ENCODE peak calls at places on chromosomes 11 and 22, in nine cellular contexts. O is Karpas-422; E is HFF-Myc; Y is CD8-positive, alpha-beta memory T cell; F is foreskin fibroblast; H is bronchial epithelial cell; I is SJSA1; V is gastrocnemius medialis; Q is K562. J is an unnamed sample.

GRCh38 chr22:21094911-21095772 is 49.4 kb downstream of the LRRC74B start:
- DNase-seq in O (no peak), E (no peak), Y (no peak), F (no peak), H (no peak), I (peak), V (no peak), Q (no peak), J (no peak)

GRCh38 chr11:110968348-110969062 is 256.3 kb upstream of the ARHGAP20 start:
- DNase-seq in O (no peak), E (no peak), Y (no peak), F (peak), H (no peak), I (no peak), V (no peak), Q (no peak), J (no peak)

GRCh38 chr11:113162590-113162961 is 151.8 kb upstream of the TTC12 start:
- DNase-seq in O (no peak), E (no peak), Y (no peak), F (no peak), H (no peak), I (peak), V (no peak), Q (peak), J (no peak)

GRCh38 chr11:116871248-116871647 is 33.8 kb upstream of the APOA1 start:
- DNase-seq in O (no peak), E (peak), Y (no peak), F (peak), H (peak), I (no peak), V (no peak), Q (no peak), J (no peak)

GRCh38 chr11:99952816-99953215 is 734.3 kb upstream of the ARHGAP42 start:
- DNase-seq in O (no peak), E (no peak), Y (no peak), F (no peak), H (peak), I (no peak), V (no peak), Q (no peak), J (no peak)

GRCh38 chr22:25130462-25130861 is 69.2 kb upstream of the CRYBB3 start:
- DNase-seq in O (no peak), E (no peak), Y (no peak), F (no peak), H (no peak), I (no peak), V (no peak), Q (no peak), J (no peak)

GRCh38 chr11:109421981-109422590 is at the start of gene C11orf87:
- DNase-seq in O (no peak), E (no peak), Y (no peak), F (peak), H (no peak), I (no peak), V (no peak), Q (no peak), J (no peak)

GRCh38 chr11:79007811-79008294 is 433.0 kb downstream of the TENM4 start:
- DNase-seq in O (no peak), E (no peak), Y (no peak), F (no peak), H (no peak), I (no peak), V (no peak), Q (no peak), J (no peak)

GRCh38 chr11:67303989-67304411 is 670 bp downstream of the SSH3 start:
- DNase-seq in O (no peak), E (no peak), Y (peak), F (peak), H (no peak), I (no peak), V (no peak), Q (peak), J (no peak)

GRCh38 chr22:38694049-38694448 is 6.7 kb downstream of the JOSD1 start:
- DNase-seq in O (no peak), E (no peak), Y (no peak), F (no peak), H (no peak), I (no peak), V (no peak), Q (no peak), J (no peak)

GRCh38 chr11:69352715-69353325 is 58.9 kb downstream of the MYEOV start:
- DNase-seq in O (no peak), E (peak), Y (no peak), F (peak), H (peak), I (peak), V (no peak), Q (no peak), J (no peak)

GRCh38 chr11:31643831-31644230 is 134.3 kb downstream of the ELP4 start:
- DNase-seq in O (no peak), E (peak), Y (no peak), F (peak), H (peak), I (no peak), V (no peak), Q (no peak), J (no peak)

GRCh38 chr11:27282806-27283205 is 80.2 kb downstream of the CCDC34 start:
- DNase-seq in O (no peak), E (no peak), Y (no peak), F (peak), H (no peak), I (peak), V (no peak), Q (no peak), J (no peak)

GRCh38 chr11:3206128-3206921 is 12.3 kb downstream of the MRGPRG start:
- DNase-seq in O (no peak), E (no peak), Y (peak), F (no peak), H (no peak), I (no peak), V (no peak), Q (no peak), J (no peak)

GRCh38 chr22:22358136-22358535 is 113.5 kb downstream of the VPREB1 start:
- DNase-seq in O (no peak), E (no peak), Y (no peak), F (no peak), H (no peak), I (no peak), V (no peak), Q (no peak), J (no peak)

GRCh38 chr22:22359465-22359864 is 114.9 kb downstream of the VPREB1 start:
- DNase-seq in O (no peak), E (no peak), Y (no peak), F (no peak), H (no peak), I (no peak), V (no peak), Q (no peak), J (no peak)

GRCh38 chr22:22355233-22355834 is 110.7 kb downstream of the VPREB1 start:
- DNase-seq in O (no peak), E (no peak), Y (no peak), F (no peak), H (no peak), I (no peak), V (no peak), Q (no peak), J (no peak)

GRCh38 chr22:22358686-22359085 is 114.1 kb downstream of the VPREB1 start:
- DNase-seq in O (no peak), E (no peak), Y (no peak), F (no peak), H (no peak), I (no peak), V (no peak), Q (no peak), J (no peak)

DNA sequence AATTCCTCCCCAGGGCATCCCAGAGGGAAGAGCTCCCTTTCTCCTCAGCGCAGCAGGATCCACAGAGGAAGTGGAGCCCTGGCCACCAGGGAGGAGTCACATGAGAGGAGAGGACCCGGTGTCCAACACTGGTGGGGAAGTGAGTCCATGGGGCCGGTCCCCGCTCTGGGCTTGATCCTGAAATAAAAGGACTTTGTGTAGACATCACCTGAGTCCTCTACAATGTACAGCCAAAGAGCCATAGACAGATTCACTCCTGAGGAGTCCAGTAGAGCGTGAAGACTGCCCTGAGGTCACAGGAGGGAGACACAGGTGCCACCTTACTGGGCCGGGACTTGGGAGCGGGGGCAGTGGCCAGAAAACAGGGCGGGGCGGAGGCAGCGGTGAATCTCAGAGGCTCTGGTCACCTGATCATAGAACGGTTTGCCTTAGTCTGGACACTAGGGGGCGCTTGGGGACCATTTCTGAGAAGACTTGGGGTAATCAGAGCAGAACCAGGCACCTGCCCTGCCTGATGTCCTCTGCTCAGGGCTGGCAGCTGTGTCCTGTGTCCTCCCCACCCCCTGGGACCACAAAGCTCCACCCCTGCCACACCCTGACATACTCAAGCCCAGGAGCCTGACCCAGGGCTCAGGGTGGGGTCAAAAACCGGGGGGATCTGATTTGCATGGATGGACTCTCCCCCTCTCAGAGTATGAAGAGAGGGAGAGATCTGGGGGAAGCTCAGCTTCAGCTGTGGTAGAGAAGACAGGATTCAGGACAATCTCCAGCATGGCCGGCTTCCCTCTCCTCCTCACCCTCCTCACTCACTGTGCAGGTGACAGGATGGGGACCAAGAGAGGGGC is 112.7 kb downstream of the VPREB1 start:
- DNase-seq in O (peak), E (peak), Y (peak), F (peak), H (peak), I (peak), V (peak), Q (peak), J (peak)
- H3K4me3 ChIP-seq in O (peak), E (no peak), Y (no peak), F (no peak), H (no peak), I (no peak), V (no peak), Q (no peak), J (no peak)

DNA sequence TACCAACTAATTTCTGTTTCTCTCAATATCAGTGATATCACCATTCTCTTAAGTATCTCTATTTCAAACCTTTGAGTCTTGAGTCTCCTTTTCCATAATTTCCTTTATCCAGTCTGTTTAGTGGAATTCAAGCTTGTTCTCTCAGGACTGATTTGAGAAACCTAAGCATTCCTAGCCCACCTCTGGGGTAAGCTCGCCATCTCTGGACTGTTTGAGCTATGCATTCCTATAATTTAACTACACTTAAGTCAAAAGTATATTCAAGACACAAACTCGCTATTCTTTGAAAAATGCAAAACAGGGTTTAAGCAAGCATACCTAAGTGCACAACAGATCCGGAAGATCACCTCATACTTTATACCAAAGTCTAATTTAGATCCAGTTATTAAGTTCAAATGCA is 2.1 kb upstream of the DLAT start:
- DNase-seq in O (peak), E (no peak), Y (no peak), F (no peak), H (no peak), I (no peak), V (no peak), Q (no peak), J (no peak)
- H3K4me3 ChIP-seq in O (peak), E (no peak), Y (no peak), F (no peak), H (no peak), I (no peak), V (no peak), Q (no peak), J (no peak)

GRCh38 chr11:92611157-92611556 is 358.3 kb upstream of the MTNR1B start:
- DNase-seq in O (no peak), E (no peak), Y (no peak), F (no peak), H (no peak), I (no peak), V (no peak), Q (no peak), J (no peak)

GRCh38 chr11:92605667-92606066 is 363.8 kb upstream of the MTNR1B start:
- DNase-seq in O (no peak), E (no peak), Y (no peak), F (no peak), H (no peak), I (no peak), V (no peak), Q (no peak), J (no peak)

DNA sequence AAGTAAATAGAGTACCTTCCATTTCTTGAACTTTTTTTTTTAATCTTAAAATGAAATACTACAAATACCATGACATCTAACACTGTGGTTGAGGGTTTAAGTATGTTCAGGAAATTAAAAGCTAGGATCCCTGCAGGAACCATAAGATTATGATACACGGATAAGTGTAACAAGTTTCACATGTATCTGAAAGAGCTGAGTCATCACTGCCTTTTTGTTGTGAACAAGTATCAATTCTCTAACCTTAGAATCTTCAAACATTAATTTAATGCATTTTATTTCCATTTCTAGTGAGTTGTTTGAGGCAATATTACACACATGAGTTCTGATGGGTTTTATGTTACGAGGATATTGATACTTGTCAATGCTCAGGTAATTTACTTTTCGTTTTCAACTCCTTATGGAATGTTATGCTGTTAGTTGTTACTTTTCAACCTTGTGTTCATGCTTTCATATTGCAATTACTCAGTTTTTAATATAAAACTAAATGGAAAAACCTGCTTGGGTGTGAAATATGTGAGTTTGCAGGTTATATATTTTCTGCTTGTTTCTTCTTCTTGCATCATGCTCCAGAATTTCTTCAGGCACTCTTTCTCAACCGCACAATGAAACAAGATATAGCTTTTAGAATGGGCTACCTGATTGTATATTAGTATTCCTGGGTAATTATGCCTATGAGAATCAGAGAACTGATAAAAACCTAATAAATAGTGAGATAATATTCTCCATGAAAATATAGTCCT is 361.3 kb upstream of the MTNR1B start:
- DNase-seq in O (no peak), E (no peak), Y (no peak), F (no peak), H (no peak), I (no peak), V (no peak), Q (no peak), J (no peak)
- H3K4me3 ChIP-seq in O (no peak), E (no peak), Y (no peak), F (no peak), H (no peak), I (no peak), V (no peak), Q (no peak), J (no peak)

GRCh38 chr22:45129703-45130524 is 33.8 kb upstream of the NUP50 start:
- DNase-seq in O (no peak), E (no peak), Y (no peak), F (no peak), H (peak), I (no peak), V (no peak), Q (no peak), J (no peak)
- H3K4me3 ChIP-seq in O (no peak), E (no peak), Y (peak), F (no peak), H (no peak), I (no peak), V (no peak), Q (no peak), J (no peak)

GRCh38 chr11:96204366-96204659 is 138.7 kb downstream of the MAML2 start:
- DNase-seq in O (no peak), E (no peak), Y (no peak), F (peak), H (no peak), I (no peak), V (no peak), Q (no peak), J (no peak)

GRCh38 chr11:96211433-96211832 is 131.6 kb downstream of the MAML2 start:
- DNase-seq in O (no peak), E (no peak), Y (no peak), F (no peak), H (no peak), I (no peak), V (no peak), Q (no peak), J (no peak)

GRCh38 chr11:96204721-96205459 is 138.1 kb downstream of the MAML2 start:
- DNase-seq in O (no peak), E (no peak), Y (no peak), F (no peak), H (no peak), I (no peak), V (no peak), Q (no peak), J (no peak)

GRCh38 chr11:96205460-96205809 is 137.6 kb downstream of the MAML2 start:
- DNase-seq in O (no peak), E (no peak), Y (no peak), F (peak), H (no peak), I (no peak), V (no peak), Q (no peak), J (no peak)

GRCh38 chr11:96207459-96208449 is 135.2 kb downstream of the MAML2 start:
- DNase-seq in O (no peak), E (no peak), Y (no peak), F (peak), H (peak), I (no peak), V (no peak), Q (no peak), J (no peak)
- H3K4me3 ChIP-seq in O (no peak), E (no peak), Y (peak), F (no peak), H (no peak), I (no peak), V (no peak), Q (no peak), J (no peak)

DNA sequence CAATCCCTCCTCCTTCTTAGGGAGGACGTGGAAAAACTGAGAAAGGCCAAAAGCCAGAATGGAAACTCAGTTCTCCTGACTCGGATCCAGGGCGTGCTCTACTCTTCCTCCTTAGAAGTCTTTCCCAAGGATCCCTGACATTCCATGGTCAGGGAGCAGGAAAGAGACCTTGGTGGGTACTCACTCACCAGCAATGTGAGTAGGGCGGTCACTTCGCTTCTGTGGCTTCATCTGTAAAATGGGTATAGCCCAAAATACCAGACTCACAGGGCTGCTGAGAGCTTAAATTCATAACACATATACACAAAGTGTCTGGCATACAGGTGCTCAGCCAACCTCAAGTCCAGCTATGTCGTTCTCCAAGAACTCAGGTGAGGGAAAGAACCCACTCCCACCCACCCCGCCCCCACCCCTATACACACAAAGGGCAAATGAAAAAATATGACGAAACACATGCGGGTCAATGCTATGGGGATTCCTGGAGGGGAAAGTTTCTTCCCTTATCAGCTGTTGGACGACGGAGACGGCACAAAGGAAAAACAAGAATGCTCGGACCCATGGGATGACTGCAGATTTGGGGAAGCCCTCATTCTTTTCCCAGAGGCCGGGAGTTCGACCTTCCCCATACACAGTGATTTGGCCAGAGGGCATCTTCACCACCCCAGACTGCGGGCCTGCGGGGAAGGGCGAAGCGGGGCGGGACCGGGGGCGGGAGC is 471 bp upstream of the KCTD17 start:
- DNase-seq in O (no peak), E (no peak), Y (no peak), F (no peak), H (no peak), I (no peak), V (no peak), Q (no peak), J (no peak)
- H3K4me3 ChIP-seq in O (peak), E (peak), Y (peak), F (peak), H (peak), I (peak), V (peak), Q (no peak), J (peak)